ENCODE peak calls at places on chromosomes 13 and 19, in six cellular contexts. S is K562, B is HL-60, N is HepG2, Y is H1, E is GM12878. T is an unnamed sample.

GRCh38 chr13:94556646-94557045 is 39.3 kb downstream of the TGDS start:
- DNase-seq in S (no peak), B (no peak), N (no peak), Y (no peak), E (no peak), T (no peak)

GRCh38 chr19:4061683-4062575 is 4.8 kb downstream of the ZBTB7A start:
- DNase-seq in S (no peak), B (no peak), N (no peak), Y (no peak), E (no peak), T (no peak)

GRCh38 chr19:48881741-48882657 is 9.8 kb downstream of the PPP1R15A start:
- DNase-seq in S (peak), B (no peak), N (no peak), Y (peak), E (no peak), T (no peak)

GRCh38 chr19:43618921-43619261 is 538 bp downstream of the ZNF428 start:
- DNase-seq in S (no peak), B (peak), N (peak), Y (no peak), E (peak), T (peak)

GRCh38 chr13:61880576-61881283 is 465.1 kb upstream of the PCDH20 start:
- DNase-seq in S (peak), B (peak), N (peak), Y (no peak), E (no peak), T (peak)

GRCh38 chr19:33520844-33521479 is 629 bp downstream of the PEPD start:
- DNase-seq in S (no peak), B (no peak), N (peak), Y (no peak), E (no peak), T (no peak)

GRCh38 chr19:2464389-2464788 is 7.6 kb upstream of the LMNB2 start:
- DNase-seq in S (no peak), B (no peak), N (no peak), Y (no peak), E (no peak), T (no peak)

GRCh38 chr13:25902946-25903345 is 148.9 kb downstream of the SHISA2 start:
- DNase-seq in S (no peak), B (no peak), N (no peak), Y (no peak), E (peak), T (no peak)

GRCh38 chr19:4338441-4339350 is at the start of gene STAP2:
- DNase-seq in S (peak), B (no peak), N (peak), Y (peak), E (no peak), T (no peak)

GRCh38 chr13:66264976-66265375 is 965.2 kb downstream of the PCDH9 start:
- DNase-seq in S (no peak), B (no peak), N (no peak), Y (no peak), E (no peak), T (no peak)

GRCh38 chr13:49669735-49670309 is 21.5 kb downstream of the EBPL start:
- DNase-seq in S (peak), B (peak), N (peak), Y (peak), E (no peak), T (peak)

DNA sequence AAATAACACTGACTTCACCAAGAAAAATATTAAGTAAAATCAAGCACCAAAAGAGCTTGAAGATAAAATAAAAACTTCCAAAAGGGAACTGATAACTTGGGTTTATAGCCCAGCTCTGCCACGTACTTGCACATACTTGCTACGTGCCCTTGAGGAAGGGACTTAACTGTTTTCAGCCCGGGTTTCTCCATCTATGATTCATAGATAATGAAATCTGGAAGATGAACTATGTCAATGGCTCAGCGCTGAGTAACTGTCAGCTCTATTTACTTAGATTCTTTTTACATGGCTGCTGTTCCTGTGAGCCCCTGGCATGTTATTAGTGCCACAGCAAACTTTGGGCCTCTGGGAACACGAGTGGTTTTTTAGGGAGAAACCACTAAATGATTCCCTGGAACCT is 9.6 kb upstream of the ZC3H13 start:
- DNase-seq in S (no peak), B (no peak), N (no peak), Y (no peak), E (no peak), T (no peak)
- TF ChIP-seq GABPA in S (no peak), B (no peak), N (no peak), Y (no peak), E (no peak), T (no peak)

GRCh38 chr13:113062691-113063090 is 42.9 kb upstream of the F7 start:
- DNase-seq in S (no peak), B (no peak), N (no peak), Y (no peak), E (no peak), T (no peak)

GRCh38 chr13:113061271-113061625 is 44.3 kb upstream of the F7 start:
- DNase-seq in S (no peak), B (no peak), N (no peak), Y (no peak), E (no peak), T (no peak)

GRCh38 chr13:113060557-113061270 is 44.9 kb upstream of the F7 start:
- DNase-seq in S (no peak), B (no peak), N (no peak), Y (no peak), E (no peak), T (no peak)

GRCh38 chr13:113063091-113063491 is 42.5 kb upstream of the F7 start:
- DNase-seq in S (no peak), B (no peak), N (no peak), Y (no peak), E (no peak), T (no peak)

GRCh38 chr13:113061796-113062425 is 43.7 kb upstream of the F7 start:
- DNase-seq in S (no peak), B (no peak), N (no peak), Y (no peak), E (no peak), T (no peak)
- TF ChIP-seq GABPA in S (no peak), B (no peak), N (no peak), Y (no peak), E (no peak), T (no peak)

DNA sequence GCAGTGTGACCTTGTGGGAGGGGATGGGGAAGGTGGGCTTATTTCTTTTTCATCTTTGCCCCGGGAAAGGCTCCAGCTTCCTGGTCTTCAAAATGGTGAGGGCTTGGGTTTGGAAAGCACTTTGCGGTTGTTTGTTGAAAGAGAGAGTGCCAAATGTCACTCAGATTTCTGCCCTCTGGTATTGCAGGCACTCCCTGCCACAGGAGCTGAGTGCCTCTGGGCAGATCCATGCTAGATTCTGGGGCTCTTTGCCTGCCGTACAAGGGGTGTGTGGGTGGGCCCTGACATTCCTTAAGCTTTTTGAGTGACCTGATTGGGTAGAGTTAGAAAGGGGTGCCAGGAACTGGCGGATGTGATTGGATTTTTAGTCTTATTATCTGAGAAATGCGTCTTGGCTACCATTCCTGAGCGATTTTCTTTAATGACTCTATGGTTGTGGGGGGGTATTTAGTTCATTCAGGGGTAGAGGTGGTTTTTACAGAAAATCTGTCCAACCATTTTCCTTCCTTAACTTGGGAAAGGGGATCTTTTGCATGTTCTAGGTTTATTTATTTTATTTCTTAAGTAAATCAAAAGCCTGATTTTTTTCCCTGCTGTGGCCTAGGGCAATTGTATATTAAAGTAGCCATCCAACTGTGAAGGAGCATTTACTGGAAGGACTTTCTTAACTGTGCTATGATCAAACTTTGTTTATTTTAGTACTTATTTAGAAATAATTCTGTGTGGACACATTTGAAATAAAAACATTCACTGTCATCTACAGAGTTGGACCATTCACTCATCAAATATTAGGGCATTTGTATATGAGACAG is 3.2 kb downstream of the ARHGAP35 start:
- DNase-seq in S (no peak), B (no peak), N (peak), Y (peak), E (no peak), T (peak)
- TF ChIP-seq GABPA in S (no peak), B (no peak), N (no peak), Y (no peak), E (no peak), T (no peak)

DNA sequence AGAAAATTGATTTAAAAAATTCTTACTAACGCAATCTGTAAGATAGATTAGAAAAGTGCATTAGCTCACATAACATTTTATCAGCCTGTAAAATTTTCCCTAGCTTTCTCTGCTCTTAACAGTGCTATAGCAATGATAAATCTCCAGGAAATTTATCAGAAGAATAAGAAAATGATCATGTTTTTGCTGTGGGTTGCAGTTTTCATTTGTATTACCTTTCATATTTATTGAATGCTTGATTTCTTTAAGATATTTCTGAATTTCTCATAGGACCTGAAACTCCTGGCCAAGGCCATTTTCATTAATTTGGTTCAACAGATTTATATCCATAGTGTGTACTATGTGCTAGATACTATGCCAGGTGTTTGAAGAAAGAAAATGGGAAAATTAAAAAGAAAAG is 130.3 kb upstream of the STARD13 start:
- DNase-seq in S (no peak), B (no peak), N (no peak), Y (no peak), E (no peak), T (no peak)
- TF ChIP-seq GABPA in S (no peak), B (no peak), N (no peak), Y (no peak), E (no peak), T (no peak)

DNA sequence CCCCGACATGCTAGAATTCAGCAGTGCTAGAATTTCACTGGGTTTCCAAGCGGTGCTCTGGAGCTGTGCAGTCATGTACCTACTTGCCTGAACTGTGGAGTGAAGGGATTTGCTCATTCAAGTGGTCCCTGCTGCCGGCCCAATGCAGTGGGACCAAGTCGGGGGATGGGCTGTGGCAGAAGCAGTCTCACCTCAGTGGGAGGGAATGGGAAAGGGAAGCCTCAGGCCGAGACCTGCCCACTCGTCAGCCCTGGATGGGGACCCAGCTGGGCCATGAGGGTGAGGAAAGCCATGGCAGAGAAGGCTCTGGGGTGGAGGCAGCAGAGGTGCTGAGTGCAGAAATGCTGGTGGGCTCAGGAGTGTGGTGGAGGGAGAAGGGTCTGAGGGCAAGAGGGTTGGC is 14.9 kb downstream of the KLHL26 start:
- DNase-seq in S (no peak), B (no peak), N (no peak), Y (no peak), E (no peak), T (no peak)
- TF ChIP-seq GABPA in S (no peak), B (no peak), N (no peak), Y (no peak), E (no peak), T (no peak)

DNA sequence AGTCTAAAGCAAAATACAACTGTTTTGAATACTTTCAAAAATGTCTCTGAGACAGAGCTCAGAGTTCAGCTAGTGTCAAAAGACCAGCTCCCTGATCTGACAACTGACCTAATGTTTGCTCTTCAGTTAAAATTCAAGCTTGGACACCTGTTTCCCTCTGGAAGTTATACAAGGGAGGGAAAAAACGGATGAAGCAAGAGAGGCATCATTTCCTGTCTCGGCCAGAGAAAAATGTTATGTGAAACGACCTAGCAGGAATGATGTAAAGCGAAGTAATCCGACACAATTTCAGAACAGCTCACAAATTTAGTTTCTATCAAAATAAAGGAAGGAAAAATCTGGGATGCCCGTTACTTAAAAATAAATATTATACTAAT is 59.4 kb downstream of the ZAR1L start:
- DNase-seq in S (no peak), B (no peak), N (peak), Y (no peak), E (no peak), T (no peak)
- TF ChIP-seq GABPA in S (peak), B (no peak), N (peak), Y (no peak), E (no peak), T (no peak)

GRCh38 chr13:101726681-101727080 is 274.2 kb downstream of the ITGBL1 start:
- DNase-seq in S (no peak), B (no peak), N (no peak), Y (no peak), E (no peak), T (no peak)
- TF ChIP-seq GABPA in S (no peak), B (no peak), N (no peak), Y (no peak), E (no peak), T (no peak)

DNA sequence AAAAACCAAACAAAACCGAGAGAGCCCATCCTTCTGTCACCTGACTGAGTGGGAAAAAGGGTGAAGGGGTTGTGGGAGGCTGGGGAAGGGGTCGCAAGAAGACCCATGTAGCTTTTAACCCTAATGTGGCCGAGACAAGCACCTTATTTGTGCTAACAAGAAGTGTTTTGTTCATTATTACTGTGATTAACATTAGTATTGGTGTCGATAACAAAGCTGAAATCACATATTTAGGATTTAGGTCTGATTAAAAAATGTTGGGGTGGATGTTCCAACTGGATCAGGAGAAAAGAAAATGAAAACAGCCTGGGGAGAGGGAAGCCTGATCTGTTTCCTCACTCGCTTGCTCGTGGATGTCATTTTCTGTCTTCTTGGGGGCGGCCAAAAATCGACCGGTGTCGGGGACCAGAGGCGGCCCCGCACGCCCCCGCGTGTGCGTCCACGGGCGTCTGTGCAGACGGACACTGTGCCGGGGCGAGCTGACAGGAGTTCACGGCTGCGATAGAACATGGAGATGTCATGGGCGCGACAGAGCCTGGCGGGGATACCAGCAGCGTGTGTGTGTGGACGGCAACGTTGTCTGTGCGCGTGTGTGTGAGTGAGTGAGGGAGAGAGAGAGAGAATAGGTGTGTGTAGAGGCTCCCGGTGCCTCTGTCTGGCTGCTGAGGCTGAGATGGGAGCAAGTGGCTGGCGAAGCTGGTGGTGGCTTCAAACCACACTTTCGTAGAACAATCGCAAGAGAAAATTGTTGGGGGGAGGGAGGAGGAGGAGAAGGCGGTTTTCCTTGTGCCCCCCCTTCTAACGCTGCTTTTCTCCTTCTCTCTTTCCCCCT is 29.1 kb downstream of the NFIX start:
- DNase-seq in S (no peak), B (no peak), N (no peak), Y (no peak), E (no peak), T (no peak)
- TF ChIP-seq GABPA in S (no peak), B (no peak), N (no peak), Y (no peak), E (no peak), T (no peak)

GRCh38 chr13:108227651-108228272 is 9.6 kb downstream of the ABHD13 start:
- DNase-seq in S (peak), B (no peak), N (peak), Y (no peak), E (no peak), T (peak)
- TF ChIP-seq GABPA in S (no peak), B (no peak), N (no peak), Y (no peak), E (no peak), T (no peak)

GRCh38 chr19:10260141-10260584 is 8.1 kb downstream of the MRPL4 start:
- DNase-seq in S (peak), B (no peak), N (peak), Y (no peak), E (no peak), T (no peak)
- TF ChIP-seq GABPA in S (no peak), B (no peak), N (no peak), Y (no peak), E (no peak), T (no peak)

T was measured in SK-N-SH.